ENCODE peak calls at places on chromosomes 3 and 15, in ten cellular contexts. M is effector memory CD8-positive, alpha-beta T cell; J is gastroesophageal sphincter; X is aorta; W is T-helper 17 cell; U is activated CD4-positive, alpha-beta T cell treated with anti-CD3 and anti-CD28 coated beads for 36 hours; T is right cardiac atrium; S is A549; G is activated CD8-positive, alpha-beta T cell treated with anti-CD3 and anti-CD28 coated beads, Interleukin-2, amount 10 ng/mL, durations not matched to agents 7 days and 5 days; E is naive thymus-derived CD8-positive, alpha-beta T cell. C is an unnamed sample.
A peak's percentile ranks its signal among the peaks of the same experiment; 100 is the strongest.

GRCh38 chr15:49883121-49883520 is 235.9 kb downstream of the ATP8B4 start:
- ATAC-seq in U (no peak), E (no peak), M (no peak), T (no peak), W (no peak), X (no peak), J (no peak), G (no peak), S (no peak), C (no peak)

GRCh38 chr15:70916531-70916930 is 23.9 kb downstream of the LRRC49 start:
- ATAC-seq in W (no peak), M (no peak), U (no peak), E (no peak), G (no peak), X (no peak), S (no peak), T (no peak), J (no peak), C (no peak)

GRCh38 chr15:43134157-43134637 is 811 bp downstream of the TMEM62 start:
- ATAC-seq in M (peak; percentile 23), T (no peak), W (peak; percentile 35), U (no peak), X (no peak), J (no peak), G (peak; percentile 22), S (peak; percentile 9), E (peak; percentile 14), C (peak; percentile 1)

GRCh38 chr3:108477511-108478147 is 32.8 kb downstream of the MYH15 start:
- ATAC-seq in U (peak; percentile 79), E (peak; percentile 65), S (peak; percentile 75), G (peak; percentile 55), W (peak; percentile 91), M (peak; percentile 81), X (peak; percentile 75), T (peak; percentile 76), J (peak; percentile 51), C (no peak)

GRCh38 chr3:151460240-151460639 is 621 bp downstream of the IGSF10 start:
- ATAC-seq in E (no peak), X (no peak), G (no peak), T (no peak), M (no peak), J (no peak), W (no peak), S (peak; percentile 35), U (no peak), C (no peak)

GRCh38 chr3:31919528-31919927 is 61.5 kb downstream of the OSBPL10 start:
- ATAC-seq in M (no peak), X (no peak), T (no peak), E (no peak), J (no peak), W (no peak), S (no peak), U (no peak), G (no peak), C (no peak)

GRCh38 chr3:42557849-42558248 is 23.9 kb downstream of the SEC22C start:
- ATAC-seq in J (no peak), X (no peak), W (peak; percentile 24), E (peak; percentile 50), U (no peak), G (no peak), T (no peak), M (no peak), S (peak; percentile 57), C (no peak)

GRCh38 chr3:27963519-27963918 is 241.4 kb upstream of the EOMES start:
- ATAC-seq in M (no peak), E (no peak), J (no peak), T (no peak), W (no peak), X (no peak), G (no peak), U (peak; percentile 53), S (no peak), C (no peak)

GRCh38 chr3:134623615-134624245 is 27.1 kb downstream of the KY start:
- ATAC-seq in G (no peak), E (no peak), X (no peak), M (no peak), U (no peak), S (no peak), T (no peak), W (no peak), J (no peak), C (no peak)

GRCh38 chr15:87656373-87656772 is 600.2 kb downstream of the NTRK3 start:
- ATAC-seq in T (no peak), S (no peak), U (no peak), X (no peak), W (no peak), G (no peak), J (no peak), M (no peak), E (no peak), C (no peak)

GRCh38 chr3:48285132-48285531 is 44.2 kb downstream of the ZNF589 start:
- ATAC-seq in W (no peak), M (no peak), E (no peak), U (peak; percentile 44), T (no peak), J (no peak), G (no peak), S (no peak), X (no peak), C (no peak)

GRCh38 chr3:154135511-154136173 is 14.5 kb downstream of the ARHGEF26 start:
- ATAC-seq in G (no peak), X (no peak), M (no peak), W (no peak), J (peak; percentile 31), U (no peak), S (no peak), T (no peak), E (no peak), C (no peak)